ENCODE peak calls at places on chromosome 1, in nine cellular contexts. N is mucosa of descending colon; X is body of pancreas; R is neural progenitor cell; Z is left lung; V is GM12878; K is naive thymus-derived CD4-positive, alpha-beta T cell; F is pancreas; I is Peyer's patch. W is an unnamed sample. For H3K9me3, the result is how much of the 10 kb centered on the place peaks cover.

GRCh38 chr1:207605444-207606361 is 39.2 kb upstream of the CR1L start:
- DNase-seq in N (no peak), X (no peak), R (no peak), Z (no peak), V (no peak), K (no peak), F (no peak), I (no peak), W (no peak)

GRCh38 chr1:66282343-66282852 is 251.6 kb upstream of the SGIP1 start:
- DNase-seq in N (no peak), X (no peak), R (no peak), Z (no peak), V (peak), K (peak), F (no peak), I (peak), W (no peak)

GRCh38 chr1:245773344-245773743 is 618.6 kb downstream of the KIF26B start:
- DNase-seq in N (no peak), X (no peak), R (no peak), Z (no peak), V (no peak), K (no peak), F (no peak), I (no peak), W (no peak)

GRCh38 chr1:36905941-36906340 is 128.4 kb downstream of the GRIK3 start:
- DNase-seq in N (no peak), X (no peak), R (no peak), Z (no peak), V (no peak), K (no peak), F (no peak), I (no peak), W (no peak)

GRCh38 chr1:235417101-235417697 is 50.0 kb downstream of the TBCE start:
- DNase-seq in N (no peak), X (peak), R (peak), Z (no peak), V (peak), K (peak), F (peak), I (peak), W (peak)

GRCh38 chr1:23383547-23384311 is 14.1 kb upstream of the ZNF436 start:
- DNase-seq in N (no peak), X (no peak), R (no peak), Z (no peak), V (no peak), K (no peak), F (no peak), I (no peak), W (no peak)

GRCh38 chr1:51324271-51325010 is 5.9 kb downstream of the TTC39A start:
- DNase-seq in N (no peak), X (no peak), R (no peak), Z (no peak), V (no peak), K (no peak), F (no peak), I (no peak), W (no peak)

GRCh38 chr1:226643701-226644540 is 95.2 kb downstream of the ITPKB start:
- DNase-seq in N (peak), X (peak), R (no peak), Z (no peak), V (peak), K (no peak), F (no peak), I (peak), W (peak)

GRCh38 chr1:62962794-62963776 is 179.2 kb downstream of the ATG4C start:
- DNase-seq in N (peak), X (peak), R (peak), Z (no peak), V (no peak), K (no peak), F (peak), I (peak), W (no peak)

GRCh38 chr1:208183977-208184901 is 59.9 kb downstream of the PLXNA2 start:
- DNase-seq in N (peak), X (no peak), R (no peak), Z (peak), V (no peak), K (no peak), F (no peak), I (peak), W (no peak)

GRCh38 chr1:110916669-110917306 is 43.8 kb downstream of the CD53 start:
- DNase-seq in N (no peak), X (no peak), R (no peak), Z (no peak), V (no peak), K (peak), F (no peak), I (no peak), W (no peak)

GRCh38 chr1:106749491-106749890 is 307.0 kb upstream of the PRMT6 start:
- DNase-seq in N (no peak), X (no peak), R (no peak), Z (no peak), V (no peak), K (no peak), F (no peak), I (no peak), W (no peak)

GRCh38 chr1:164369698-164370365 is 189.2 kb upstream of the PBX1 start:
- DNase-seq in N (no peak), X (no peak), R (no peak), Z (no peak), V (no peak), K (no peak), F (no peak), I (no peak), W (no peak)

GRCh38 chr1:234958702-234959649 is 169.7 kb downstream of the TOMM20 start:
- DNase-seq in N (peak), X (no peak), R (no peak), Z (no peak), V (no peak), K (no peak), F (no peak), I (peak), W (no peak)

GRCh38 chr1:94875794-94876193 is 51.1 kb downstream of the CNN3 start:
- DNase-seq in N (no peak), X (no peak), R (no peak), Z (no peak), V (no peak), K (no peak), F (no peak), I (no peak), W (no peak)

GRCh38 chr1:232575524-232576040 is 54.4 kb downstream of the SIPA1L2 start:
- DNase-seq in N (no peak), X (no peak), R (no peak), Z (no peak), V (no peak), K (no peak), F (no peak), I (no peak), W (no peak)

GRCh38 chr1:185058886-185059285 is 13.5 kb downstream of the RNF2 start:
- DNase-seq in N (no peak), X (no peak), R (no peak), Z (no peak), V (no peak), K (no peak), F (no peak), I (no peak), W (no peak)

GRCh38 chr1:38029725-38030511 is 16.7 kb downstream of the POU3F1 start:
- DNase-seq in N (no peak), X (peak), R (no peak), Z (peak), V (peak), K (peak), F (peak), I (peak), W (no peak)

GRCh38 chr1:201771466-201771865 is 57.5 kb upstream of the IPO9 start:
- DNase-seq in N (no peak), X (no peak), R (no peak), Z (no peak), V (no peak), K (no peak), F (no peak), I (no peak), W (no peak)

GRCh38 chr1:53259932-53260331 is 21.6 kb upstream of the MAGOH start:
- DNase-seq in N (no peak), X (no peak), R (no peak), Z (no peak), V (no peak), K (no peak), F (no peak), I (no peak), W (no peak)

GRCh38 chr1:223102797-223103533 is 40.1 kb downstream of the TLR5 start:
- DNase-seq in N (no peak), X (peak), R (no peak), Z (no peak), V (no peak), K (no peak), F (peak), I (peak), W (no peak)

GRCh38 chr1:77636864-77637263 is 45.6 kb downstream of the ZZZ3 start:
- DNase-seq in N (no peak), X (no peak), R (no peak), Z (no peak), V (no peak), K (no peak), F (no peak), I (no peak), W (no peak)

GRCh38 chr1:61973100-61973837 is 221.4 kb upstream of the L1TD1 start:
- DNase-seq in N (no peak), X (no peak), R (no peak), Z (no peak), V (no peak), K (no peak), F (no peak), I (no peak), W (no peak)

GRCh38 chr1:156781585-156782186 is 14.4 kb downstream of the PRCC start:
- DNase-seq in N (no peak), X (no peak), R (no peak), Z (no peak), V (no peak), K (no peak), F (no peak), I (no peak), W (no peak)

GRCh38 chr1:71650126-71650525 is 569.3 kb upstream of the ZRANB2 start:
- DNase-seq in N (no peak), X (no peak), R (no peak), Z (no peak), V (no peak), K (no peak), F (no peak), I (no peak), W (no peak)

GRCh38 chr1:112508242-112509004 is at the start of gene WNT2B:
- DNase-seq in N (peak), X (peak), R (peak), Z (no peak), V (no peak), K (peak), F (peak), I (peak), W (peak)

GRCh38 chr1:196462101-196462500 is 146.1 kb downstream of the KCNT2 start:
- DNase-seq in N (no peak), X (no peak), R (no peak), Z (no peak), V (no peak), K (no peak), F (no peak), I (no peak), W (no peak)

GRCh38 chr1:196455697-196456096 is 152.5 kb downstream of the KCNT2 start:
- DNase-seq in N (no peak), X (no peak), R (peak), Z (no peak), V (no peak), K (no peak), F (no peak), I (no peak), W (no peak)

GRCh38 chr1:196464545-196464944 is 143.7 kb downstream of the KCNT2 start:
- DNase-seq in N (no peak), X (no peak), R (no peak), Z (no peak), V (no peak), K (no peak), F (no peak), I (no peak), W (no peak)

GRCh38 chr1:196454792-196455191 is 153.4 kb downstream of the KCNT2 start:
- DNase-seq in N (no peak), X (no peak), R (no peak), Z (no peak), V (no peak), K (no peak), F (no peak), I (no peak), W (no peak)

DNA sequence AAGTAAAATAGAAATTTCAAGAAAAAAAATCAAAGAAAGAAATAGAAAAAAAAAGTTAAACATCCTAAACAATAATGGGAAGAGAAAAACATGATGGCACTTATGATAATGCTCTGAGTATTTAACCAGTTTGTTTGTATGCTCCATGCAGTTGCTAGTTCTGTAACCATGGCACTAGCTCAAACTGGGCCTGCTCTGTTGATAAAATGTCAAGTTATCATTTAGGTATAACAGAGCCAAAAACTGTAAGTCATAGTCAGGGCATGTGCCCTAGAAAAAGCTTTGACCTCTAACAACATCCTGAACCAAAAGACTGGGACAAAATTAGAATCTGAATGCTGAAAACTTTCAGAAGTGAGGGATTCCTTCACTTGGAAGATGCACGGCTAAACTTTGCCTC is 148.9 kb downstream of the KCNT2 start:
- DNase-seq in N (no peak), X (no peak), R (no peak), Z (no peak), V (no peak), K (no peak), F (no peak), I (no peak), W (no peak)
- H3K9me3 ChIP-seq in N (under half), X (under half), R (under half), Z (under half), V (under half), K (under half), F (under half), I (under half), W (under half)

GRCh38 chr1:114377356-114377755 is 133.6 kb downstream of the TRIM33 start:
- DNase-seq in N (no peak), X (no peak), R (no peak), Z (no peak), V (no peak), K (no peak), F (no peak), I (no peak), W (no peak)

GRCh38 chr1:114379987-114380386 is 131.0 kb downstream of the TRIM33 start:
- DNase-seq in N (no peak), X (no peak), R (no peak), Z (no peak), V (no peak), K (no peak), F (no peak), I (no peak), W (no peak)

GRCh38 chr1:114384922-114385321 is 126.1 kb downstream of the TRIM33 start:
- DNase-seq in N (no peak), X (no peak), R (no peak), Z (no peak), V (no peak), K (no peak), F (no peak), I (no peak), W (no peak)

DNA sequence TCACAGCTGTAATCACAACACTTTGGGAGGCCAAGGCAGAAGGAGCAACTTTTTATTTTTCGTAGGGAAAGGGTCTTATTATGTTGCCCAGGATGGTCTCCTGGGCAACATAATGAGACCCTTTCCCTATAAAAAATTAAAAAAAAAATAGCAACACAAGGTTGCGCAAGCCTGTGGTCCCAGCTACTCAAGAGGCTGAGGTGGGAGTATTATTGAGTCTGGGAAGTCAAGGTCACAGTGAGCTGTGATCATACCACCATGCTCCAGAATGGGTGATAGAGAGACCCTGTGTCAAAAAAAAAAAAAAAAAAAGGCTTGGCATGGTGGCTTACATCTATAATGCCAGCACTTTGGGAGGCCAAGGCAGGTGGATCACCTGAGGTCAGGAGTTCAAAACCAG is 131.6 kb downstream of the TRIM33 start:
- DNase-seq in N (no peak), X (no peak), R (no peak), Z (no peak), V (no peak), K (no peak), F (no peak), I (no peak), W (no peak)
- H3K9me3 ChIP-seq in N (under half), X (under half), R (under half), Z (under half), V (under half), K (under half), F (under half), I (under half), W (under half)

GRCh38 chr1:197905699-197906351 is 3.4 kb downstream of the C1orf53 start:
- DNase-seq in N (no peak), X (no peak), R (no peak), Z (no peak), V (no peak), K (no peak), F (no peak), I (no peak), W (no peak)

GRCh38 chr1:197902131-197902453 is 338 bp upstream of the C1orf53 start:
- DNase-seq in N (no peak), X (no peak), R (no peak), Z (no peak), V (no peak), K (no peak), F (no peak), I (no peak), W (no peak)

GRCh38 chr1:197902454-197903195 is at the start of gene C1orf53:
- DNase-seq in N (peak), X (peak), R (peak), Z (peak), V (peak), K (peak), F (peak), I (peak), W (peak)

GRCh38 chr1:197904126-197904787 is 1.8 kb downstream of the C1orf53 start:
- DNase-seq in N (no peak), X (no peak), R (peak), Z (no peak), V (no peak), K (no peak), F (no peak), I (no peak), W (no peak)

DNA sequence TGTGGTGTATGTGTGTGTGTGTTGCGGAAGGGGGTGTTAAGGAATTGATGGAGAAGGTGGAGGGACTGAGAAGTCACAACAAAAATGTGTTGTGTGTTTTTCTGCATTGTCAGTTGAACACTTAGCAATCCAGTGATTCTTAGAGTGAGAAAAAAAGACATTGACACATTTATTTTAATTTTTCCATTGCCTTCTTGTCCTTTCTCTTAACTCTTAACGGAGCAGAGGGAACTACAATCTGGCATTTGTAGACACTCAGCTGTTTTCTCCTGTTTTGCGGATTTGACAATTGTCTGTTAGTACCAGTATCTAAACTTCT is 725 bp downstream of the C1orf53 start:
- DNase-seq in N (no peak), X (no peak), R (no peak), Z (no peak), V (no peak), K (no peak), F (no peak), I (no peak), W (no peak)
- H3K9me3 ChIP-seq in N (under half), X (under half), R (under half), Z (under half), V (under half), K (under half), F (under half), I (under half), W (under half)

GRCh38 chr1:243587285-243587684 is 262.8 kb downstream of the AKT3 start:
- DNase-seq in N (no peak), X (no peak), R (no peak), Z (no peak), V (no peak), K (no peak), F (no peak), I (no peak), W (no peak)
- H3K9me3 ChIP-seq in N (under half), X (under half), R (under half), Z (under half), V (under half), K (under half), F (under half), I (under half), W (under half)

DNA sequence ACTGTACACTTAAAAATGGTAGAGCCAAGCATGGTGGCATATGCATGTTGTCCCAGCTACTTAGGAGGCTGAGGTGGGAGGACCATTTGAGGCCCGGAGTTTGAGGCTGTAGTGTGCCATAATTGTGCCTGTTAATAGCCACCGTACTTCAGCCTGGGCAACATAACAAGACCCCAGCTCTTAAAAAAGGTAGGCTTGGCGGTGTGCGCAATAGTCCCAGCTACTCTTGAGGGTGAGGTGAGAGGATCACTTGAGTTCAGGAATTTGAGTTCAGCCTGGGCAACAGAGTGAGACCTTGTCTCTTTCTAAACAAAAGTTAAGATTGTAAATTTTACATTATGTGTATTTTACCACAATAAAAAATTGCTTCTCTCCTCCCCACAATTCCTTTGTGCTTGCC is 19.7 kb downstream of the FNBP1L start:
- DNase-seq in N (no peak), X (no peak), R (no peak), Z (no peak), V (no peak), K (no peak), F (no peak), I (no peak), W (no peak)
- H3K9me3 ChIP-seq in N (under half), X (under half), R (under half), Z (under half), V (under half), K (under half), F (under half), I (under half), W (under half)